ENCODE peak calls at places on chromosome 1, in four cellular contexts. B is kidney, N is fibroblast of lung, R is breast epithelium. C is an unnamed sample. For H3K4me1, the result is how much of the 10 kb centered on the place peaks cover.

GRCh38 chr1:201715801-201716741 is 112.9 kb upstream of the IPO9 start:
- DNase-seq in B (no peak), N (no peak), R (no peak), C (no peak)

GRCh38 chr1:33634806-33635205 is 162.4 kb downstream of the ZSCAN20 start:
- DNase-seq in B (no peak), N (peak), R (no peak), C (peak)

GRCh38 chr1:158998781-158999161 is 10.9 kb upstream of the IFI16 start:
- DNase-seq in B (peak), N (peak), R (no peak), C (no peak)

GRCh38 chr1:152458384-152459185 is 44.5 kb upstream of the CRNN start:
- DNase-seq in B (no peak), N (peak), R (peak), C (no peak)

GRCh38 chr1:2499986-2500596 is 24.0 kb downstream of the PLCH2 start:
- DNase-seq in B (no peak), N (no peak), R (no peak), C (no peak)

GRCh38 chr1:207030522-207031009 is 2.0 kb downstream of the C1orf116 start:
- DNase-seq in B (no peak), N (no peak), R (no peak), C (no peak)

GRCh38 chr1:9594471-9595155 is 5.9 kb downstream of the TMEM201 start:
- DNase-seq in B (no peak), N (no peak), R (no peak), C (no peak)

GRCh38 chr1:30039354-30040080 is 683.9 kb downstream of the MATN1 start:
- DNase-seq in B (no peak), N (no peak), R (no peak), C (no peak)

GRCh38 chr1:64047549-64047969 is 155.9 kb upstream of the UBE2U start:
- DNase-seq in B (no peak), N (no peak), R (no peak), C (no peak)

GRCh38 chr1:202237052-202237451 is 43.5 kb downstream of the LGR6 start:
- DNase-seq in B (peak), N (no peak), R (peak), C (no peak)

GRCh38 chr1:117627562-117628165 is 21.8 kb downstream of the TENT5C start:
- DNase-seq in B (no peak), N (no peak), R (no peak), C (no peak)

GRCh38 chr1:9827558-9828185 is 3.9 kb upstream of the CLSTN1 start:
- DNase-seq in B (no peak), N (no peak), R (no peak), C (peak)

GRCh38 chr1:27672750-27673112 is 739 bp upstream of the IFI6 start:
- DNase-seq in B (no peak), N (peak), R (no peak), C (no peak)

GRCh38 chr1:51705035-51705434 is 88.1 kb downstream of the OSBPL9 start:
- DNase-seq in B (no peak), N (no peak), R (no peak), C (no peak)

GRCh38 chr1:218823291-218823900 is 350.3 kb upstream of the LYPLAL1 start:
- DNase-seq in B (no peak), N (peak), R (no peak), C (peak)

GRCh38 chr1:159492575-159493323 is 43.1 kb downstream of the OR10J5 start:
- DNase-seq in B (no peak), N (peak), R (no peak), C (peak)

GRCh38 chr1:154778280-154778679 is 91.8 kb downstream of the KCNN3 start:
- DNase-seq in B (no peak), N (no peak), R (no peak), C (no peak)
- TF ChIP-seq CTCF in B (no peak), N (no peak), R (no peak), C (no peak)

GRCh38 chr1:21280482-21280881 is 9.8 kb downstream of the ECE1 start:
- DNase-seq in B (no peak), N (no peak), R (no peak), C (no peak)

GRCh38 chr1:21280011-21280471 is 10.2 kb downstream of the ECE1 start:
- DNase-seq in B (no peak), N (no peak), R (no peak), C (no peak)

GRCh38 chr1:21278898-21279819 is 11.1 kb downstream of the ECE1 start:
- DNase-seq in B (no peak), N (peak), R (no peak), C (no peak)

GRCh38 chr1:21277178-21277577 is 13.1 kb downstream of the ECE1 start:
- DNase-seq in B (no peak), N (no peak), R (no peak), C (no peak)

DNA sequence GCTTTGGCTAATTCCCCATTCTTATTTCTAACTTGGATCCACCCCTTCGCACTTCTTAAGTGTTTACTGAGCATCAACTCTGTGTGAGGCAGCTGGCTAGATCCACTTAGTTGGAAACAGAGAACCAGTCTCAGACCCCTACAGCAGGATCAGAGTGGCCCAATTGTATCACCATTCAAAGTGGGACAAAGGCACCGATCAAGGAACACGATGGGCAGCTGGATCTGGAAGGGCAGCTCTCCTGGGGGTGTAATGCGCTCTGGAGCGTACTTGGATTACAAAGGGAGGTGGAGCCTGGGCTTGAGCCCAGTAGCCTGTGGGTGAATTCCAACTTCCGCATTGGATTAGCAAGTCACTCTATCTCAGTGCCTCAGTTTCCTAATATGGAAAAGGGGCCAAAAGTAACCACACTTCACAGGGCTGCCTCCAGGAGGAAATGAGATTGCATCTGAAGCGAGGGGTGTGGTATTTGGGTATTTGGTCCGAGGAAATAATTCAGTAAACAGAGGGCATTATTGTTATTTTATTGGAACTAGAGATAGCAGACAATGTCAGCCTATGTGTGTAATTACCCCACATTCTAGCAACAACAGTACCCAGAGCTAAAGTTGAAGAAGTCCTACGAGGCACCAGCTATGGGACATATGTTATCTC is 11.9 kb downstream of the ECE1 start:
- DNase-seq in B (no peak), N (peak), R (no peak), C (no peak)
- H3K27ac ChIP-seq in B (peak), N (peak), R (peak), C (no peak)

GRCh38 chr1:77831566-77831965 is 52.1 kb downstream of the MIGA1 start:
- DNase-seq in B (no peak), N (peak), R (no peak), C (no peak)

GRCh38 chr1:77834771-77835334 is 53.6 kb upstream of the NEXN start:
- DNase-seq in B (no peak), N (peak), R (no peak), C (no peak)

GRCh38 chr1:77832889-77833288 is 53.4 kb downstream of the MIGA1 start:
- DNase-seq in B (no peak), N (peak), R (no peak), C (no peak)

GRCh38 chr1:77831976-77832695 is 52.7 kb downstream of the MIGA1 start:
- DNase-seq in B (no peak), N (peak), R (no peak), C (no peak)

GRCh38 chr1:77833521-77834100 is 54.2 kb downstream of the MIGA1 start:
- DNase-seq in B (no peak), N (peak), R (no peak), C (no peak)
- H3K4me1 ChIP-seq in B (under half), N (under half), R (under half), C (under half)

GRCh38 chr1:200634449-200635122 is 14.0 kb upstream of the KIF14 start:
- DNase-seq in B (no peak), N (no peak), R (no peak), C (no peak)
- TF ChIP-seq CTCF in B (no peak), N (no peak), R (no peak), C (peak)

GRCh38 chr1:165507570-165507969 is 36.2 kb upstream of the LRRC52 start:
- DNase-seq in B (no peak), N (no peak), R (no peak), C (no peak)

GRCh38 chr1:165512817-165513216 is 31.0 kb upstream of the LRRC52 start:
- DNase-seq in B (no peak), N (no peak), R (no peak), C (no peak)

DNA sequence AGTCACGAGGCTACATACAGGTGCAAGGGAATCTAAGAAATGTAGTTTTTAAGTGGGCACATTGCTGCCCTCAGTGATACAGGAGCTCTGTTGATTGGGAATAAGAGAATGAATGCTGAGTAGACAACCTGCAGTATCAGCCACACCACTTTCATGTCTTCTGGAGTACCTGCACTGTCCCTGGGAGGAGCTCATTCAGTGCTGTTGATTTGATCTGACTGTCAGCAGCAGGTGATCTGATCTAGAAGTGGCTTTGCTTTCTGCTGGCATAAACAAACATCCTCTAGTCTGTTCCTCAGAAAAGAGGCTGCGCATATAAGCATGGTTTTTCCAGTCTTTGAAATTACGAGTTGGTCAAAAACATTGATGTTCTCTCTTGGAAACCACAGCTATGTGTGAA is 35.5 kb upstream of the LRRC52 start:
- DNase-seq in B (no peak), N (no peak), R (no peak), C (no peak)
- H3K27ac ChIP-seq in B (no peak), N (no peak), R (no peak), C (no peak)

DNA sequence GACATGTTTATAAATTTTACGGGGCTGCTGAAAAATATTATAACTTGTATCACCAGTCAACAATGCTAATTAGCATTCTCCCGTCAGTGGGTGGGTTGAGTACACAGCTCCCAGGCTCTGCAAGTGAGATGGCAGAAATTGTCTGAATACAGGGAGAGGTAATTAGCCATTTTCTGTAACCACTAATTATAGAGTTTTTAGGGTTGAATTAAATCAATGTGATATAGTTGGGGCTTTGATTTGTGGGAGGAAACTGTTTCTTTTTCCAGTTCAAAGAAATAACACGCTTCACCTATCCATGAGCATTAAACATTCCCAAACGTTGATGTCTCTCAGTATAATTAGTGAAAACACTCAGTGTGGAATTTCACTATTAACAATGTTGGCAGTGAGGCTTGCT is 1.4 kb downstream of the VANGL1 start:
- DNase-seq in B (no peak), N (no peak), R (no peak), C (no peak)
- H3K4me1 ChIP-seq in B (under half), N (under half), R (under half), C (under half)

DNA sequence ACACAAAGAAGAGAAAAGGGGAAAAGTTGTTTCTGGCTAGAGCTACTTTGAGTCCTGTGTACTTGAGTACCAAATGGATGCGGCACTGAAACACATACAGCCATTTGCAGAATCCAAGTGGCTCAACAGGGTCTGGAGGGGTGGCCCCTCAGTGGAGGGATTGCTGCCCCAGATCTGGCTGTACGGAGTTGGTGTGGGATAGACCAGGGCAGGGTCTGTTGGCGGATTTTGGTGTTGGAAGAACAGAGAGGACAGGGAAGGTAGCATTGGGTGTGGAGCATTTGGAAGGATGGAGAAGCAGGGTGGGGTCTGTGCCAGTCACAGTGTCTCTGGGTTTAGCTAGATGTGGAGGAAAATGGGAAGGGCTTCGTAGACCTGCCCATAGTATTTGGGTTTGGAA is 220.5 kb downstream of the CAMTA1 start:
- DNase-seq in B (no peak), N (no peak), R (no peak), C (no peak)
- TF ChIP-seq CTCF in B (no peak), N (no peak), R (no peak), C (no peak)

GRCh38 chr1:224623743-224624333 is 7.7 kb downstream of the CNIH3 start:
- DNase-seq in B (no peak), N (peak), R (no peak), C (no peak)
- H3K27ac ChIP-seq in B (no peak), N (peak), R (no peak), C (no peak)